ENCODE peak calls at places on chromosomes 16 and 17, in four cellular contexts. Z is GM12878, X is K562, C is HepG2. V is an unnamed sample.

GRCh38 chr16:77171750-77172635 is 19.0 kb upstream of the MON1B start:
- DNase-seq in Z (no peak), X (peak; percentile 73), C (peak; percentile 66), V (no peak)

GRCh38 chr17:58316260-58316960 is 12.2 kb downstream of the TSPOAP1 start:
- DNase-seq in Z (no peak), X (no peak), C (no peak), V (no peak)

GRCh38 chr17:2954898-2955445 is 108.4 kb downstream of the OR1D5 start:
- DNase-seq in Z (no peak), X (no peak), C (peak; percentile 98), V (no peak)

GRCh38 chr17:561118-561517 is 153.5 kb downstream of the VPS53 start:
- DNase-seq in Z (no peak), X (no peak), C (no peak), V (no peak)

GRCh38 chr17:41544497-41544896 is 16.4 kb upstream of the KRT19 start:
- DNase-seq in Z (no peak), X (peak; percentile 49), C (peak; percentile 79), V (no peak)

GRCh38 chr17:75610103-75610984 is 22.7 kb downstream of the MYO15B start:
- DNase-seq in Z (no peak), X (no peak), C (peak; percentile 56), V (no peak)

GRCh38 chr16:1288813-1289479 is 20.5 kb upstream of the UBE2I start:
- DNase-seq in Z (no peak), X (no peak), C (peak; percentile 37), V (peak; percentile 52)

GRCh38 chr16:57593990-57594389 is 34.4 kb upstream of the ADGRG1 start:
- DNase-seq in Z (no peak), X (no peak), C (no peak), V (no peak)

GRCh38 chr17:49210158-49211029 is at the start of the genes ABI3 and GNGT2:
- DNase-seq in Z (peak; percentile 92), X (no peak), C (no peak), V (peak; percentile 23)

GRCh38 chr17:75267403-75268232 is 3.4 kb downstream of the MIF4GD start:
- DNase-seq in Z (no peak), X (peak; percentile 78), C (peak; percentile 86), V (peak; percentile 78)

GRCh38 chr16:70395345-70395901 is 43.5 kb downstream of the ST3GAL2 start:
- DNase-seq in Z (no peak), X (peak; percentile 86), C (peak; percentile 72), V (peak; percentile 93)

GRCh38 chr17:36972905-36973304 is 24.2 kb downstream of the AATF start:
- DNase-seq in Z (no peak), X (no peak), C (no peak), V (no peak)

GRCh38 chr16:89150090-89150835 is 21.3 kb upstream of the CDH15 start:
- DNase-seq in Z (no peak), X (no peak), C (no peak), V (no peak)

GRCh38 chr16:58299757-58300349 is 5.0 kb upstream of the PRSS54 start:
- DNase-seq in Z (no peak), X (peak; percentile 50), C (peak; percentile 26), V (peak; percentile 65)

GRCh38 chr17:21033350-21033749 is 9.5 kb downstream of the USP22 start:
- DNase-seq in Z (no peak), X (peak; percentile 39), C (no peak), V (no peak)

DNA sequence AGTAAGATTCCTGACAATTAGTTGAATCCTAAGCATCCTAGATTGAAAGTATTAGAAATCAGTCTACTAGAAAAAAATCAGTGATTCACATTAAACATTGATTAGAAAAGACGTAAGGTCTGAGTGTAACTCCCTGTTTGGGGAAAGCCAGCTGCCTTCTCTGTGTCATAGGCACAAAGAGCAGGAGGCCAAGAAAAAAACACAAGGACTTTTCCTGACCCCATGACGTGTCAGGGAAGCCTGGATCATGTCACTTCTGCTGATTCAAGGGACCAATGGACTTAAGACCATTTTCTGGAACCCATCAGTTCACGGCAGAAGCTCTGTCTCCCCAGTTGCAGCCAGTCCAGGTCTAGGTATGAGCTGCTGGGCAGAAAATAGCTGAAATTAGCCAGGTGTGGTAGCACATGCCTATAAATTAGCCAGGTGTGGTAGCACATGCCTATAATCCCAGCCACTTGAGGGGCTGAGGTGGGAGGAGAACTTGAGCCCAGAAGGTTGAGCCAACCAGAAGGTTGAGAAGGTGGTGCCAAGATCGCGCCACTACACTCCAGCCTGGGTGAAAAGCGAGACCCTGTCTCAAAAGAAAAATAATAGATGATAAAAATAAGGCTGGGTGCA is 35.9 kb downstream of the RANBP10 start:
- DNase-seq in Z (no peak), X (no peak), C (no peak), V (no peak)
- TF ChIP-seq CREM in Z (no peak), X (no peak), C (no peak), V (no peak)

GRCh38 chr17:81314410-81315169 is 19.5 kb upstream of the SLC38A10 start:
- DNase-seq in Z (no peak), X (no peak), C (no peak), V (no peak)

GRCh38 chr17:81313776-81314409 is 18.8 kb upstream of the SLC38A10 start:
- DNase-seq in Z (no peak), X (no peak), C (no peak), V (no peak)

GRCh38 chr17:81315885-81316391 is 20.8 kb upstream of the SLC38A10 start:
- DNase-seq in Z (no peak), X (no peak), C (no peak), V (no peak)

GRCh38 chr17:81317436-81317821 is 22.3 kb upstream of the SLC38A10 start:
- DNase-seq in Z (no peak), X (no peak), C (no peak), V (no peak)

GRCh38 chr17:81315170-81315884 is 20.2 kb upstream of the SLC38A10 start:
- DNase-seq in Z (no peak), X (no peak), C (no peak), V (no peak)
- TF ChIP-seq CREM in Z (no peak), X (no peak), C (no peak), V (no peak)

GRCh38 chr17:35050170-35050569 is 13.3 kb downstream of the RFFL start:
- DNase-seq in Z (no peak), X (no peak), C (no peak), V (no peak)

GRCh38 chr17:35044181-35044580 is 19.3 kb downstream of the RFFL start:
- DNase-seq in Z (no peak), X (no peak), C (no peak), V (no peak)

GRCh38 chr17:35048685-35049379 is 14.7 kb downstream of the RFFL start:
- DNase-seq in Z (no peak), X (no peak), C (no peak), V (no peak)

GRCh38 chr17:35046245-35046644 is 17.3 kb downstream of the RFFL start:
- DNase-seq in Z (no peak), X (no peak), C (no peak), V (no peak)

DNA sequence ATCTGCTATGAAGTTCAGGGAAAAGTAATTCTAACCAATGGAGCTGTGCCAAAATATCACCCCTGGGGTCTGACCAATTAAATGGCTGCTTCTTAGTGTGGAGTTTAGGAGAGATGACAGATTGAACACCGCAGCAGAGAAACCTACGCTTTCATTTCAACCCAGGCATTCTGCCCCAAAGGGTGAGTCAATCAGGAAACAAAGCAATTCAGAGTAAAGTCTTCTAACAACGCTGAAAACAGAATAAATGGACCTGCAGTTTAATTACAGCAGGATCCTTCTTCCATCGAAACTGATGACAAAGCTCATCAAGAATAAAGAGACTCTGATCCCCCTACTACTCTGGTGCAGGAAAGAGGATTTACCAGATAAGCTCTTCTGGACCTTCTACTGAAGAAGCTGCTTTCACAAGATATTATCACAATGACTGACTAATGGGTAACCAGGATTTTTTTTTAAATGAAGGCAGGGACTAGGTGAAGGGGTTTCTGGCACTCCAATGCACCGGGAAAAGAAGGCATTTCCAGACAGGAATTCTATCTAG is 16.7 kb downstream of the RFFL start:
- DNase-seq in Z (peak; percentile 81), X (peak; percentile 43), C (peak; percentile 63), V (no peak)
- TF ChIP-seq CREM in Z (no peak), X (no peak), C (no peak), V (no peak)

GRCh38 chr16:18932243-18932997 is 6.2 kb upstream of the SMG1 start:
- DNase-seq in Z (no peak), X (no peak), C (peak; percentile 46), V (no peak)
- TF ChIP-seq CREM in Z (no peak), X (no peak), C (peak; percentile 46), V (no peak)